ENCODE peak calls at places on chromosomes 3 and 15, in five cellular contexts. G, L, T, K and Y are unnamed samples.

GRCh38 chr15:90836296-90836871 is 32.0 kb upstream of the FURIN start:
- DNase-seq in L (no peak), T (no peak), G (no peak), K (peak), Y (peak)

GRCh38 chr3:81352867-81353266 is 408.6 kb downstream of the GBE1 start:
- DNase-seq in T (no peak), L (no peak), K (peak), G (no peak), Y (peak)

GRCh38 chr3:136916200-136916599 is 41.6 kb upstream of the IL20RB start:
- DNase-seq in L (no peak), G (no peak), T (no peak), K (no peak), Y (no peak)

GRCh38 chr3:116413319-116413718 is 32.0 kb downstream of the LSAMP start:
- DNase-seq in T (no peak), G (no peak), L (no peak), K (peak), Y (no peak)

GRCh38 chr3:129611812-129612349 is 5.4 kb upstream of the PLXND1 start:
- DNase-seq in T (no peak), L (no peak), K (peak), G (no peak), Y (peak)

GRCh38 chr15:83285979-83286553 is 1.6 kb upstream of the BNC1 start:
- DNase-seq in K (peak), G (no peak), L (no peak), T (no peak), Y (peak)

GRCh38 chr15:45616901-45617323 is 17.9 kb upstream of the SQOR start:
- DNase-seq in G (no peak), T (no peak), L (no peak), K (peak), Y (peak)

GRCh38 chr15:38895326-38896282 is 331.0 kb upstream of the RASGRP1 start:
- DNase-seq in G (no peak), K (peak), L (no peak), T (no peak), Y (no peak)

GRCh38 chr3:10173926-10174435 is 9.3 kb downstream of the IRAK2 start:
- DNase-seq in T (no peak), K (peak), G (peak), L (peak), Y (no peak)

GRCh38 chr3:40523781-40524180 is 979 bp upstream of the ZNF621 start:
- DNase-seq in T (no peak), G (no peak), L (no peak), K (peak), Y (peak)

GRCh38 chr3:194196876-194197275 is 60.9 kb downstream of the HES1 start:
- DNase-seq in K (no peak), T (no peak), L (no peak), G (no peak), Y (no peak)

GRCh38 chr3:76731471-76731870 is 308.4 kb upstream of the ROBO2 start:
- DNase-seq in G (no peak), L (no peak), T (no peak), K (no peak), Y (no peak)

GRCh38 chr15:63283126-63283525 is 5.7 kb downstream of the APH1B start:
- DNase-seq in K (no peak), T (no peak), G (peak), L (peak), Y (no peak)

GRCh38 chr15:67685008-67685599 is 140.2 kb upstream of the SKOR1 start:
- DNase-seq in K (peak), L (no peak), T (peak), G (no peak), Y (no peak)

GRCh38 chr15:37015025-37015424 is 85.3 kb downstream of the MEIS2 start:
- DNase-seq in G (no peak), K (peak), L (no peak), T (no peak), Y (no peak)

GRCh38 chr3:69999191-70000027 is at the start of gene SAMMSON:
- DNase-seq in T (no peak), K (peak), L (no peak), G (no peak), Y (peak)

GRCh38 chr3:32616267-32616962 is 45.8 kb upstream of the DYNC1LI1 start:
- DNase-seq in K (no peak), L (no peak), T (no peak), G (no peak), Y (no peak)

GRCh38 chr3:124634210-124635168 is 95.8 kb upstream of the UMPS start:
- DNase-seq in K (no peak), T (no peak), L (no peak), G (no peak), Y (peak)

GRCh38 chr3:160331127-160331937 is 67.7 kb downstream of the IFT80 start:
- DNase-seq in G (no peak), L (no peak), K (peak), T (no peak), Y (no peak)

GRCh38 chr3:185153170-185153733 is 392 bp upstream of the C3orf70 start:
- DNase-seq in K (no peak), L (no peak), G (no peak), T (no peak), Y (peak)

GRCh38 chr15:97101572-97101971 is 771.1 kb downstream of the NR2F2 start:
- DNase-seq in G (no peak), T (no peak), L (no peak), K (no peak), Y (no peak)

GRCh38 chr15:59438891-59439290 is 905 bp downstream of the FAM81A start:
- DNase-seq in K (peak), L (no peak), T (no peak), G (no peak), Y (no peak)

GRCh38 chr3:143958966-143959365 is 12.7 kb upstream of the DIPK2A start:
- DNase-seq in K (no peak), T (no peak), G (no peak), L (no peak), Y (no peak)

GRCh38 chr15:64942356-64942755 is 30.7 kb downstream of the ANKDD1A start:
- DNase-seq in T (no peak), G (no peak), L (no peak), K (no peak), Y (no peak)

GRCh38 chr3:73508330-73508954 is 116.3 kb downstream of the PDZRN3 start:
- DNase-seq in T (peak), G (no peak), L (peak), K (peak), Y (peak)